ENCODE peak calls at places on chromosomes 7 and 10, in five cellular contexts. P, V, D, S and G are unnamed samples.

GRCh38 chr7:69373171-69374035 is 224.9 kb upstream of the AUTS2 start:
- DNase-seq in P (no peak), V (no peak), D (no peak), S (no peak), G (no peak)

GRCh38 chr10:48493083-48493871 is 111.6 kb downstream of the ARHGAP22 start:
- DNase-seq in P (no peak), V (no peak), D (no peak), S (no peak), G (no peak)

GRCh38 chr10:31709028-31709427 is 219.6 kb downstream of the ARHGAP12 start:
- DNase-seq in P (no peak), V (no peak), D (no peak), S (no peak), G (no peak)

GRCh38 chr10:63561421-63561820 is 40.2 kb downstream of the REEP3 start:
- DNase-seq in P (no peak), V (no peak), D (no peak), S (no peak), G (no peak)

GRCh38 chr7:27165089-27165654 is at the start of gene HOXA9:
- DNase-seq in P (no peak), V (no peak), D (no peak), S (no peak), G (no peak)

GRCh38 chr10:33126118-33126517 is 168.1 kb upstream of the ITGB1 start:
- DNase-seq in P (peak), V (no peak), D (no peak), S (no peak), G (peak)

GRCh38 chr7:149261321-149261828 is 621 bp upstream of the ZNF783 start:
- DNase-seq in P (no peak), V (no peak), D (no peak), S (no peak), G (no peak)

GRCh38 chr10:94210465-94211186 is 152.1 kb downstream of the NOC3L start:
- DNase-seq in P (no peak), V (no peak), D (no peak), S (no peak), G (no peak)

GRCh38 chr10:45564303-45564959 is 108.1 kb downstream of the ZFAND4 start:
- DNase-seq in P (no peak), V (no peak), D (no peak), S (no peak), G (no peak)

GRCh38 chr7:3280445-3280844 is 20.6 kb upstream of the SDK1 start:
- DNase-seq in P (no peak), V (no peak), D (no peak), S (no peak), G (no peak)

GRCh38 chr7:120332433-120332832 is 59.5 kb downstream of the KCND2 start:
- DNase-seq in P (no peak), V (no peak), D (no peak), S (no peak), G (no peak)

GRCh38 chr10:129938460-129938859 is 25.6 kb downstream of the EBF3 start:
- DNase-seq in P (no peak), V (no peak), D (no peak), S (no peak), G (no peak)

GRCh38 chr10:124105594-124105993 is 12.2 kb upstream of the CHST15 start:
- DNase-seq in P (no peak), V (no peak), D (no peak), S (no peak), G (no peak)

GRCh38 chr10:105981679-105982078 is 1182.8 kb downstream of the SORCS1 start:
- DNase-seq in P (no peak), V (no peak), D (no peak), S (no peak), G (no peak)

GRCh38 chr10:79380125-79380917 is 33.1 kb downstream of the PPIF start:
- DNase-seq in P (no peak), V (no peak), D (no peak), S (no peak), G (no peak)